ENCODE peak calls at places on chromosomes 2 and 18, in six cellular contexts. L is activated CD8-positive, alpha-beta memory T cell treated with anti-CD3 and anti-CD28 coated beads, Interleukin-2, amount 50 U/mL, for 48 hours; I is CD4-positive, CD25-positive, alpha-beta regulatory T cell; Q is lung microvascular endothelial cell; K is AG08396; Z is dermis blood vessel endothelial cell. A is an unnamed sample.

GRCh38 chr18:14189858-14190257 is 57.6 kb upstream of the ZNF519 start:
- DNase-seq in Q (peak; percentile 11), K (no peak), Z (peak; percentile 77), I (no peak), L (no peak), A (no peak)

GRCh38 chr18:76579301-76579695 is 84.3 kb upstream of the ZNF516 start:
- DNase-seq in K (no peak), Q (no peak), Z (no peak), L (no peak), I (no peak), A (no peak)

GRCh38 chr2:31401580-31401979 is 13.0 kb downstream of the XDH start:
- DNase-seq in Q (no peak), Z (no peak), K (peak; percentile 80), I (no peak), L (no peak), A (no peak)

GRCh38 chr2:186605041-186605440 is 15.2 kb downstream of the ITGAV start:
- DNase-seq in I (no peak), L (no peak), K (no peak), Q (peak; percentile 94), Z (peak; percentile 88), A (no peak)

GRCh38 chr2:210099940-210100339 is 71.3 kb downstream of the KANSL1L start:
- DNase-seq in L (no peak), Q (no peak), K (no peak), Z (no peak), I (no peak), A (no peak)

GRCh38 chr2:37376421-37377186 is 32.2 kb downstream of the QPCT start:
- DNase-seq in Q (no peak), L (no peak), Z (no peak), I (peak; percentile 85), K (peak; percentile 65), A (no peak)

GRCh38 chr2:160141944-160142343 is 58.1 kb downstream of the ITGB6 start:
- DNase-seq in K (no peak), L (no peak), Q (no peak), Z (no peak), I (no peak), A (no peak)

GRCh38 chr18:50282521-50283335 is 1.4 kb upstream of the MBD1 start:
- DNase-seq in I (no peak), K (no peak), Q (no peak), L (no peak), Z (no peak), A (no peak)

GRCh38 chr18:13175754-13176210 is 42.8 kb upstream of the LDLRAD4 start:
- DNase-seq in Z (peak; percentile 7), I (no peak), K (no peak), Q (peak; percentile 78), L (no peak), A (no peak)

GRCh38 chr2:72689579-72690170 is 136.2 kb downstream of the EXOC6B start:
- DNase-seq in I (no peak), Q (no peak), Z (no peak), L (no peak), K (peak; percentile 5), A (no peak)

GRCh38 chr2:37156071-37156856 is 516 bp downstream of the EIF2AK2 start:
- DNase-seq in I (peak; percentile 42), K (peak; percentile 68), Z (peak; percentile 58), Q (peak; percentile 68), L (peak; percentile 75), A (peak; percentile 29)

GRCh38 chr2:46332686-46333281 is 35.6 kb downstream of the EPAS1 start:
- DNase-seq in I (no peak), Z (no peak), Q (no peak), K (no peak), L (no peak), A (no peak)

GRCh38 chr2:215431778-215432758 is 3.8 kb downstream of the FN1 start:
- DNase-seq in L (no peak), Z (no peak), Q (no peak), K (no peak), I (no peak), A (no peak)

GRCh38 chr2:223052710-223053261 is 796 bp downstream of the KCNE4 start:
- DNase-seq in Z (no peak), K (no peak), L (no peak), Q (no peak), I (no peak), A (no peak)

GRCh38 chr2:104867351-104868080 is 13.6 kb downstream of the POU3F3 start:
- DNase-seq in Q (no peak), I (no peak), K (no peak), L (no peak), Z (no peak), A (peak; percentile 21)

GRCh38 chr2:7609556-7610323 is 692.5 kb downstream of the RNF144A start:
- DNase-seq in K (no peak), Z (no peak), Q (no peak), L (no peak), I (no peak), A (no peak)

GRCh38 chr18:78975699-78976098 is 3.9 kb upstream of the SALL3 start:
- DNase-seq in Q (no peak), I (no peak), L (no peak), Z (no peak), K (no peak), A (no peak)

A was measured in pons.